ENCODE peak calls at places on chromosomes 3 and 15, in eight cellular contexts. One of them, this sample, is unnamed.

GRCh38 chr3:187913617-187914033 is 168.4 kb upstream of the BCL6 start:
- DNase-seq in suprapubic skin: no peak
- DNase-seq in SK-N-SH: no peak
- DNase-seq in HepG2: no peak
- DNase-seq in sigmoid colon: no peak
- DNase-seq in GM12878: no peak
- DNase-seq in H1: no peak
- DNase-seq in stomach: no peak
- DNase-seq in this sample: no peak

GRCh38 chr3:49791571-49791970 is 5.2 kb upstream of the IP6K1 start:
- DNase-seq in H1: no peak
- DNase-seq in SK-N-SH: peak; percentile 10
- DNase-seq in HepG2: no peak
- DNase-seq in suprapubic skin: no peak
- DNase-seq in GM12878: no peak
- DNase-seq in sigmoid colon: peak; percentile 33
- DNase-seq in stomach: no peak
- DNase-seq in this sample: no peak

GRCh38 chr3:69865920-69866679 is 126.8 kb downstream of the MITF start:
- DNase-seq in SK-N-SH: peak; percentile 31
- DNase-seq in GM12878: no peak
- DNase-seq in stomach: peak; percentile 83
- DNase-seq in H1: no peak
- DNase-seq in suprapubic skin: no peak
- DNase-seq in sigmoid colon: peak; percentile 64
- DNase-seq in HepG2: no peak
- DNase-seq in this sample: peak; percentile 31

GRCh38 chr3:43512749-43513404 is 108.9 kb downstream of the ANO10 start:
- DNase-seq in GM12878: no peak
- DNase-seq in HepG2: no peak
- DNase-seq in sigmoid colon: no peak
- DNase-seq in SK-N-SH: no peak
- DNase-seq in suprapubic skin: no peak
- DNase-seq in H1: no peak
- DNase-seq in stomach: no peak
- DNase-seq in this sample: no peak

GRCh38 chr3:156764761-156765160 is 61.4 kb upstream of the LEKR1 start:
- DNase-seq in suprapubic skin: no peak
- DNase-seq in H1: no peak
- DNase-seq in SK-N-SH: no peak
- DNase-seq in GM12878: no peak
- DNase-seq in HepG2: no peak
- DNase-seq in sigmoid colon: no peak
- DNase-seq in stomach: no peak
- DNase-seq in this sample: no peak

GRCh38 chr3:51891242-51892039 is 11.7 kb downstream of the IQCF1 start:
- DNase-seq in GM12878: no peak
- DNase-seq in H1: no peak
- DNase-seq in HepG2: no peak
- DNase-seq in sigmoid colon: no peak
- DNase-seq in suprapubic skin: no peak
- DNase-seq in stomach: no peak
- DNase-seq in SK-N-SH: no peak
- DNase-seq in this sample: no peak

GRCh38 chr3:45659661-45660566 is 29.3 kb upstream of the SACM1L start:
- DNase-seq in suprapubic skin: peak; percentile 80
- DNase-seq in sigmoid colon: peak; percentile 87
- DNase-seq in GM12878: peak; percentile 20
- DNase-seq in stomach: peak; percentile 84
- DNase-seq in SK-N-SH: peak; percentile 71
- DNase-seq in H1: peak; percentile 93
- DNase-seq in HepG2: peak; percentile 81
- DNase-seq in this sample: peak; percentile 81

GRCh38 chr15:82532991-82533481 is 7.2 kb downstream of the RPS17 start:
- DNase-seq in GM12878: no peak
- DNase-seq in sigmoid colon: no peak
- DNase-seq in H1: peak; percentile 50
- DNase-seq in suprapubic skin: no peak
- DNase-seq in stomach: no peak
- DNase-seq in HepG2: no peak
- DNase-seq in SK-N-SH: no peak
- DNase-seq in this sample: peak; percentile 12

GRCh38 chr15:74784854-74785715 is 3.2 kb downstream of the CSK start:
- DNase-seq in sigmoid colon: no peak
- DNase-seq in HepG2: no peak
- DNase-seq in SK-N-SH: no peak
- DNase-seq in stomach: no peak
- DNase-seq in H1: no peak
- DNase-seq in GM12878: no peak
- DNase-seq in suprapubic skin: no peak
- DNase-seq in this sample: no peak

GRCh38 chr3:119160361-119160760 is 13.0 kb upstream of the UPK1B start:
- DNase-seq in SK-N-SH: no peak
- DNase-seq in sigmoid colon: no peak
- DNase-seq in HepG2: no peak
- DNase-seq in suprapubic skin: no peak
- DNase-seq in H1: no peak
- DNase-seq in GM12878: no peak
- DNase-seq in stomach: no peak
- DNase-seq in this sample: no peak

GRCh38 chr15:92682772-92683510 is 27.4 kb upstream of the FAM174B start:
- DNase-seq in GM12878: no peak
- DNase-seq in H1: no peak
- DNase-seq in suprapubic skin: no peak
- DNase-seq in stomach: no peak
- DNase-seq in HepG2: no peak
- DNase-seq in SK-N-SH: no peak
- DNase-seq in sigmoid colon: no peak
- DNase-seq in this sample: no peak

GRCh38 chr15:55916666-55917409 is 76.6 kb downstream of the NEDD4 start:
- DNase-seq in stomach: no peak
- DNase-seq in GM12878: no peak
- DNase-seq in SK-N-SH: no peak
- DNase-seq in HepG2: no peak
- DNase-seq in suprapubic skin: no peak
- DNase-seq in sigmoid colon: no peak
- DNase-seq in H1: no peak
- DNase-seq in this sample: no peak

GRCh38 chr3:32399030-32399620 is 7.5 kb downstream of the CMTM7 start:
- DNase-seq in SK-N-SH: peak; percentile 52
- DNase-seq in H1: no peak
- DNase-seq in HepG2: peak; percentile 62
- DNase-seq in suprapubic skin: no peak
- DNase-seq in sigmoid colon: no peak
- DNase-seq in stomach: no peak
- DNase-seq in GM12878: no peak
- DNase-seq in this sample: no peak

GRCh38 chr3:32398531-32398930 is 6.9 kb downstream of the CMTM7 start:
- DNase-seq in sigmoid colon: peak; percentile 73
- DNase-seq in suprapubic skin: no peak
- DNase-seq in GM12878: no peak
- DNase-seq in HepG2: no peak
- DNase-seq in H1: no peak
- DNase-seq in stomach: peak; percentile 38
- DNase-seq in SK-N-SH: no peak
- DNase-seq in this sample: peak; percentile 74

GRCh38 chr3:32403663-32404062 is 12.0 kb downstream of the CMTM7 start:
- DNase-seq in HepG2: no peak
- DNase-seq in H1: no peak
- DNase-seq in SK-N-SH: no peak
- DNase-seq in sigmoid colon: no peak
- DNase-seq in suprapubic skin: no peak
- DNase-seq in GM12878: no peak
- DNase-seq in stomach: no peak
- DNase-seq in this sample: no peak

GRCh38 chr3:32401141-32401540 is 9.5 kb downstream of the CMTM7 start:
- DNase-seq in sigmoid colon: no peak
- DNase-seq in stomach: no peak
- DNase-seq in HepG2: peak; percentile 45
- DNase-seq in SK-N-SH: no peak
- DNase-seq in H1: no peak
- DNase-seq in GM12878: no peak
- DNase-seq in suprapubic skin: no peak
- DNase-seq in this sample: peak; percentile 53

DNA sequence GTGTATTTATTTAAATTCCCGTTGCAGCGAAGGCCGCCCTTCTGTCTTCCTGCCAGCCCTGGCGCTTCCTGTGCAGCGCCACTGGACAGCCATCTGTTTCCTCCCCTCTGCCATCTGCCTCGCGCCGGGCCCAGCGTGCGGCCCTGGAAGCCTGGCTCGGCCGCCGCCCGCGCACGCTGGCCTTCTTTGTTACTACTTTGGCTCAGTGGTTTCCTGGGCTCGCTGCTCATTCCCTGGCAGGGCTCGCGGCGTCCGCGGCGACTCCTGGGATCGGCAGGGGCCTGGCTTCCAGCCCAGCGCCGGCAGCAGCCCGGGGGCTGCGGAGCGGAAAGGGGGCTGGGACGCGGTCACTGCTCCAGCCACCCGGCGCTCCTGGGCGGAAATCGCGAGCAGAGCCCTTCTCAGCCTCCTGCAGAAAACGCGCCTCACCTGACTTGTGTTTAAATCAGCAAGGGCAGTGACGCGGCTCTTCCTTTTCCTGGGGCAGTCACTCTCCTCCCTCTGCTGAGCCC is 9.9 kb downstream of the CMTM7 start:
- DNase-seq in GM12878: no peak
- DNase-seq in suprapubic skin: peak; percentile 81
- DNase-seq in HepG2: peak; percentile 46
- DNase-seq in H1: peak; percentile 80
- DNase-seq in SK-N-SH: peak; percentile 91
- DNase-seq in sigmoid colon: peak; percentile 87
- DNase-seq in stomach: peak; percentile 74
- DNase-seq in this sample: peak; percentile 94
- TF ChIP-seq POLR2AphosphoS5 in GM12878: no peak
- TF ChIP-seq POLR2AphosphoS5 in suprapubic skin: peak; percentile 16
- TF ChIP-seq POLR2AphosphoS5 in HepG2: no peak
- TF ChIP-seq POLR2AphosphoS5 in H1: peak; percentile 54
- TF ChIP-seq POLR2AphosphoS5 in SK-N-SH: peak; percentile 63
- TF ChIP-seq POLR2AphosphoS5 in sigmoid colon: peak; percentile 58
- TF ChIP-seq POLR2AphosphoS5 in stomach: peak; percentile 46
- TF ChIP-seq POLR2AphosphoS5 in this sample: peak; percentile 91

GRCh38 chr3:101809178-101810022 is 30.4 kb downstream of the NXPE3 start:
- DNase-seq in suprapubic skin: no peak
- DNase-seq in SK-N-SH: peak; percentile 39
- DNase-seq in GM12878: no peak
- DNase-seq in H1: no peak
- DNase-seq in sigmoid colon: no peak
- DNase-seq in stomach: no peak
- DNase-seq in HepG2: peak; percentile 29
- DNase-seq in this sample: no peak
- TF ChIP-seq EP300 in suprapubic skin: no peak
- TF ChIP-seq EP300 in SK-N-SH: no peak
- TF ChIP-seq EP300 in GM12878: no peak
- TF ChIP-seq EP300 in H1: no peak
- TF ChIP-seq EP300 in sigmoid colon: no peak
- TF ChIP-seq EP300 in stomach: no peak
- TF ChIP-seq EP300 in HepG2: no peak
- TF ChIP-seq EP300 in this sample: no peak

DNA sequence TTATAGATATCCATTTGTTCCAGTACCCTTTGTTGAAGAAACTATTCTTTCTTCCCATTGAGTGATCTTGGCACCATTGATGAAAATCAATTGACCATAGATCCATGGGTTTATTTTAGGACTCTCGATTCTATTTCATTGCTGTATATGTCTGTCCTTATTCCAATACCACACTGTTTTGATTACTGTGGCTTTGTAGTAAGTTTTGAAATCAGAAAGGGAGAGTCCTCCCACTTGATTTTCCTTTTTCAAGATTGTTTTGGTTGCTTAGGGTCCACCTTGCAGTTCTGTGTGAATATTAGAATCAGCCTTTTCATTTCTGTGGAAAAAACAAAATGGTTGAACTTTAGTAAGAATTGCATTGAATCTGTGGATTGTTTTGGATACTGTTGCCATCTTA is 20.6 kb upstream of the IL20RB start:
- DNase-seq in H1: no peak
- DNase-seq in HepG2: no peak
- DNase-seq in stomach: no peak
- DNase-seq in SK-N-SH: no peak
- DNase-seq in sigmoid colon: no peak
- DNase-seq in suprapubic skin: no peak
- DNase-seq in GM12878: no peak
- DNase-seq in this sample: no peak
- TF ChIP-seq POLR2AphosphoS5 in H1: no peak
- TF ChIP-seq POLR2AphosphoS5 in HepG2: no peak
- TF ChIP-seq POLR2AphosphoS5 in stomach: no peak
- TF ChIP-seq POLR2AphosphoS5 in SK-N-SH: no peak
- TF ChIP-seq POLR2AphosphoS5 in sigmoid colon: no peak
- TF ChIP-seq POLR2AphosphoS5 in suprapubic skin: no peak
- TF ChIP-seq POLR2AphosphoS5 in GM12878: no peak
- TF ChIP-seq POLR2AphosphoS5 in this sample: no peak

GRCh38 chr15:34056921-34057320 is 17.9 kb upstream of the AVEN start:
- DNase-seq in HepG2: no peak
- DNase-seq in stomach: no peak
- DNase-seq in suprapubic skin: no peak
- DNase-seq in SK-N-SH: no peak
- DNase-seq in GM12878: no peak
- DNase-seq in sigmoid colon: no peak
- DNase-seq in H1: no peak
- DNase-seq in this sample: no peak

GRCh38 chr15:34059476-34059875 is 20.5 kb upstream of the AVEN start:
- DNase-seq in SK-N-SH: no peak
- DNase-seq in suprapubic skin: no peak
- DNase-seq in H1: no peak
- DNase-seq in GM12878: no peak
- DNase-seq in stomach: no peak
- DNase-seq in sigmoid colon: no peak
- DNase-seq in HepG2: no peak
- DNase-seq in this sample: no peak

GRCh38 chr15:34059946-34060345 is 20.9 kb upstream of the AVEN start:
- DNase-seq in H1: no peak
- DNase-seq in sigmoid colon: no peak
- DNase-seq in suprapubic skin: no peak
- DNase-seq in stomach: no peak
- DNase-seq in GM12878: no peak
- DNase-seq in HepG2: no peak
- DNase-seq in SK-N-SH: no peak
- DNase-seq in this sample: no peak

DNA sequence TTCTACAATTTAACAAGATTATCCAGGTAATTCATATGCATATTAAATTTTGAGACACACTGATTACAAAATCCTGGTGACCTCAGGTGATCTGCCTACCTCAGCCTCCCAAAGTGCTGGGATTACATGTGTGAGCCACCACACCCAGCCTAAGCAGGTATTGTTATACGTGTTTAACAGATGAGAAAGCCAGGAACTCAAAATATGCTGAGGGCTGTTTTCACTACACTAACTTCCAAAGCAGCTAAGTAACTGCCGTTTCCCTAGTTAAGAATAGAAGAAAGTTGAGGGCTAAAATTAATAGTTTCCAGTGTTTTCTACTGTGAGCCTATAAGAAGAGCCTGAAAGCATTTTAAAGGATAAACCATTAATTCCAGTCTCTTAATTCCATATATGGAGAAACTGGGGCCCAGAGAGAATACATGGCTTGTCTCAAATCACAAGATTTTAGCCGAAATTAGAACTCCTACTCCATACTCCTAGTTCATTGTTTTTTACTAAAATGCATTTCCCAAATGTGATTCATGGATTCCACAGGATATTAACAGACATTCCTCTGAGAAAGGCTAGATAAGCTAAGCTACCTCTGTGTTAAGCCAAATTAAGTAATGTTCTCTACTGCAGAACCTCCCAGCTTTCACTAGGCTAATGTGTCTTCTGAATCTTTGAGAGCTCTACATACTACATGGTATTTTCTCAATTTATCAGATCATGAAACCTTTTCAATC is 17.0 kb upstream of the AVEN start:
- DNase-seq in HepG2: no peak
- DNase-seq in suprapubic skin: no peak
- DNase-seq in SK-N-SH: no peak
- DNase-seq in GM12878: no peak
- DNase-seq in sigmoid colon: no peak
- DNase-seq in stomach: no peak
- DNase-seq in H1: no peak
- DNase-seq in this sample: no peak
- TF ChIP-seq EP300 in HepG2: no peak
- TF ChIP-seq EP300 in suprapubic skin: no peak
- TF ChIP-seq EP300 in SK-N-SH: no peak
- TF ChIP-seq EP300 in GM12878: no peak
- TF ChIP-seq EP300 in sigmoid colon: no peak
- TF ChIP-seq EP300 in stomach: no peak
- TF ChIP-seq EP300 in H1: no peak
- TF ChIP-seq EP300 in this sample: no peak

This sample was measured in upper lobe of left lung.